ENCODE peak calls at places on chromosome 10, in five cellular contexts. F, B, N, C and I are unnamed samples.

GRCh38 chr10:88989824-88990527 is 622 bp upstream of the FAS start:
- DNase-seq in F (no peak), B (peak), N (no peak), C (no peak), I (peak)

GRCh38 chr10:12796431-12797185 is 204.9 kb downstream of the CCDC3 start:
- DNase-seq in F (no peak), B (no peak), N (no peak), C (no peak), I (no peak)

GRCh38 chr10:102120987-102121738 is 995 bp upstream of the LDB1 start:
- DNase-seq in F (no peak), B (peak), N (peak), C (no peak), I (no peak)

GRCh38 chr10:118594392-118595063 is 920 bp downstream of the PRLHR start:
- DNase-seq in F (peak), B (peak), N (peak), C (no peak), I (peak)

GRCh38 chr10:82922755-82923154 is 1047.8 kb downstream of the NRG3 start:
- DNase-seq in F (no peak), B (peak), N (no peak), C (no peak), I (no peak)

GRCh38 chr10:119515511-119516045 is 26.9 kb downstream of the RGS10 start:
- DNase-seq in F (no peak), B (no peak), N (no peak), C (no peak), I (no peak)

GRCh38 chr10:62979921-62980320 is 153.2 kb upstream of the NRBF2 start:
- DNase-seq in F (no peak), B (no peak), N (no peak), C (no peak), I (no peak)

GRCh38 chr10:15136960-15137359 is 31.5 kb downstream of the NMT2 start:
- DNase-seq in F (no peak), B (peak), N (no peak), C (no peak), I (no peak)

GRCh38 chr10:101293007-101293723 is 60.8 kb upstream of the BTRC start:
- DNase-seq in F (no peak), B (no peak), N (no peak), C (no peak), I (no peak)

GRCh38 chr10:124955243-124955642 is 13.3 kb downstream of the ZRANB1 start:
- DNase-seq in F (no peak), B (no peak), N (no peak), C (no peak), I (no peak)

GRCh38 chr10:130190065-130190736 is 54.0 kb downstream of the GLRX3 start:
- DNase-seq in F (peak), B (peak), N (peak), C (peak), I (peak)

GRCh38 chr10:124827474-124827873 is 25.9 kb downstream of the ABRAXAS2 start:
- DNase-seq in F (no peak), B (peak), N (no peak), C (no peak), I (peak)

GRCh38 chr10:53284615-53285182 is 512.1 kb upstream of the MBL2 start:
- DNase-seq in F (no peak), B (no peak), N (no peak), C (no peak), I (no peak)

GRCh38 chr10:69123306-69123746 is 652 bp upstream of the VPS26A start:
- DNase-seq in F (no peak), B (peak), N (no peak), C (no peak), I (peak)

GRCh38 chr10:112456533-112456932 is 9.5 kb downstream of the VTI1A start:
- DNase-seq in F (no peak), B (no peak), N (no peak), C (no peak), I (no peak)

GRCh38 chr10:73095479-73096021 is 1.1 kb downstream of the P4HA1 start:
- DNase-seq in F (peak), B (peak), N (peak), C (peak), I (peak)

GRCh38 chr10:63133056-63133786 is at the start of gene NRBF2:
- DNase-seq in F (peak), B (peak), N (peak), C (peak), I (peak)